ENCODE peak calls at places on chromosomes 6 and 20, in six cellular contexts. J is RCC 7860, L is HCT116, F is substantia nigra, R is T-helper 9 cell, G is fibroblast of pulmonary artery. W is an unnamed sample.

GRCh38 chr6:53432318-53433161 is 83.8 kb upstream of the ELOVL5 start:
- DNase-seq in J (peak), L (no peak), F (no peak), R (no peak), G (peak), W (no peak)

GRCh38 chr6:21103626-21104224 is 489.8 kb upstream of the SOX4 start:
- DNase-seq in J (no peak), L (no peak), F (no peak), R (no peak), G (no peak), W (no peak)

GRCh38 chr20:11995750-11996567 is 78.3 kb downstream of the BTBD3 start:
- DNase-seq in J (no peak), L (no peak), F (no peak), R (no peak), G (no peak), W (peak)

GRCh38 chr20:24317224-24317623 is 152.2 kb upstream of the SYNDIG1 start:
- DNase-seq in J (no peak), L (no peak), F (no peak), R (no peak), G (no peak), W (no peak)

GRCh38 chr6:48101277-48101676 is 9.7 kb downstream of the PTCHD4 start:
- DNase-seq in J (peak), L (no peak), F (no peak), R (no peak), G (no peak), W (no peak)

GRCh38 chr6:131807644-131808459 is at the start of gene ENPP1:
- DNase-seq in J (peak), L (peak), F (peak), R (peak), G (peak), W (peak)

GRCh38 chr6:17012421-17013225 is 89.2 kb upstream of the STMND1 start:
- DNase-seq in J (no peak), L (no peak), F (no peak), R (no peak), G (peak), W (no peak)

GRCh38 chr6:79993911-79994309 is 10.5 kb upstream of the TTK start:
- DNase-seq in J (no peak), L (no peak), F (no peak), R (no peak), G (no peak), W (no peak)

GRCh38 chr6:149217466-149217888 is 100.0 kb upstream of the TAB2 start:
- DNase-seq in J (no peak), L (peak), F (no peak), R (no peak), G (no peak), W (no peak)

GRCh38 chr6:38180586-38180985 is 361.1 kb downstream of the ZFAND3 start:
- DNase-seq in J (no peak), L (no peak), F (no peak), R (no peak), G (no peak), W (no peak)